ENCODE peak calls at places on chromosomes 13 and 19, in five cellular contexts. W, B, M, L and A are unnamed samples.

GRCh38 chr13:34752561-34752960 is 189.5 kb upstream of the NBEA start:
- DNase-seq in W (no peak), B (no peak), M (no peak), L (no peak), A (no peak)

GRCh38 chr19:46812898-46813569 is 24.6 kb upstream of the SLC1A5 start:
- DNase-seq in W (no peak), B (no peak), M (no peak), L (no peak), A (no peak)

GRCh38 chr13:26601669-26602068 is 44.2 kb downstream of the WASF3 start:
- DNase-seq in W (no peak), B (no peak), M (no peak), L (peak; percentile 11), A (no peak)

GRCh38 chr19:2371656-2372055 is 11.6 kb downstream of the TMPRSS9 start:
- DNase-seq in W (no peak), B (no peak), M (no peak), L (no peak), A (no peak)

GRCh38 chr19:36916991-36917390 is 859 bp downstream of the ZNF568 start:
- DNase-seq in W (no peak), B (no peak), M (no peak), L (no peak), A (no peak)

GRCh38 chr19:56133858-56134654 is 7.0 kb upstream of the ZNF444 start:
- DNase-seq in W (no peak), B (no peak), M (no peak), L (no peak), A (no peak)

GRCh38 chr19:56839665-56840451 is 668 bp downstream of the PEG3 start:
- DNase-seq in W (no peak), B (no peak), M (no peak), L (peak; percentile 5), A (no peak)

GRCh38 chr13:99086869-99087129 is 108.9 kb upstream of the DOCK9 start:
- DNase-seq in W (peak; percentile 39), B (no peak), M (peak; percentile 55), L (peak; percentile 52), A (no peak)

GRCh38 chr19:44603201-44603945 is 10.0 kb upstream of the IGSF23 start:
- DNase-seq in W (no peak), B (no peak), M (no peak), L (no peak), A (no peak)

GRCh38 chr13:44573071-44573470 is 3.1 kb downstream of the TSC22D1 start:
- DNase-seq in W (no peak), B (no peak), M (no peak), L (no peak), A (no peak)

GRCh38 chr13:93466502-93467036 is 240.0 kb downstream of the GPC6 start:
- DNase-seq in W (no peak), B (no peak), M (no peak), L (no peak), A (no peak)

GRCh38 chr13:39692650-39693438 is 37.4 kb downstream of the COG6 start:
- DNase-seq in W (no peak), B (no peak), M (no peak), L (no peak), A (no peak)

GRCh38 chr13:66159526-66159925 is 1070.6 kb downstream of the PCDH9 start:
- DNase-seq in W (no peak), B (no peak), M (no peak), L (no peak), A (no peak)

GRCh38 chr19:18109731-18110671 is 12.4 kb downstream of the MAST3 start:
- DNase-seq in W (peak; percentile 67), B (peak; percentile 7), M (no peak), L (peak; percentile 54), A (peak; percentile 31)

GRCh38 chr19:42330521-42330835 is 5.0 kb downstream of the MEGF8 start:
- DNase-seq in W (no peak), B (no peak), M (no peak), L (no peak), A (no peak)

GRCh38 chr13:83881031-83881727 is 1.1 kb downstream of the SLITRK1 start:
- DNase-seq in W (no peak), B (no peak), M (no peak), L (no peak), A (no peak)

GRCh38 chr19:7602935-7603497 is 7.4 kb downstream of the CAMSAP3 start:
- DNase-seq in W (no peak), B (no peak), M (no peak), L (peak; percentile 43), A (no peak)

GRCh38 chr19:58325623-58326022 is 1.2 kb upstream of the ZSCAN22 start:
- DNase-seq in W (no peak), B (no peak), M (no peak), L (no peak), A (no peak)

GRCh38 chr19:6694147-6694815 is 24.3 kb upstream of the TNFSF14 start:
- DNase-seq in W (no peak), B (no peak), M (no peak), L (no peak), A (no peak)

GRCh38 chr19:48627211-48627864 is 8.0 kb downstream of the SPHK2 start:
- DNase-seq in W (peak; percentile 26), B (no peak), M (no peak), L (no peak), A (no peak)

GRCh38 chr13:51590966-51591627 is 6.8 kb downstream of the WDFY2 start:
- DNase-seq in W (no peak), B (no peak), M (no peak), L (no peak), A (no peak)

GRCh38 chr13:80400164-80400767 is 59.3 kb upstream of the SPRY2 start:
- DNase-seq in W (no peak), B (peak; percentile 64), M (no peak), L (no peak), A (no peak)

GRCh38 chr13:60099631-60100420 is 63.9 kb downstream of the DIAPH3 start:
- DNase-seq in W (no peak), B (no peak), M (no peak), L (no peak), A (no peak)

GRCh38 chr13:111621164-111621563 is 300.7 kb downstream of the TEX29 start:
- DNase-seq in W (no peak), B (no peak), M (no peak), L (no peak), A (no peak)

GRCh38 chr19:8252922-8253589 is 43.9 kb downstream of the CERS4 start:
- DNase-seq in W (peak; percentile 84), B (peak; percentile 73), M (peak; percentile 82), L (peak; percentile 81), A (peak; percentile 80)

GRCh38 chr19:55460670-55461258 is 678 bp downstream of the ISOC2 start:
- DNase-seq in W (peak; percentile 44), B (peak; percentile 71), M (no peak), L (peak; percentile 69), A (no peak)

GRCh38 chr13:38543561-38543960 is 143.3 kb upstream of the FREM2 start:
- DNase-seq in W (no peak), B (no peak), M (no peak), L (no peak), A (no peak)

GRCh38 chr19:10255358-10255757 is 3.3 kb downstream of the MRPL4 start:
- DNase-seq in W (no peak), B (no peak), M (no peak), L (no peak), A (no peak)